ENCODE peak calls at places on chromosomes 7 and 10, in ten cellular contexts. One of them, this sample, is unnamed.

GRCh38 chr7:33251261-33251660 is 121.9 kb downstream of the BBS9 start:
- DNase-seq in HTR-8/SVneo: no peak
- DNase-seq in EL: no peak
- DNase-seq in ELR: peak; percentile 5
- DNase-seq in pancreas: no peak
- DNase-seq in H9: no peak
- DNase-seq in A549: no peak
- DNase-seq in activated CD8-positive, alpha-beta memory T cell treated with anti-CD3 and anti-CD28 coated beads for 4 hours: no peak
- DNase-seq in lung microvascular endothelial cell: no peak
- DNase-seq in fibroblast of pulmonary artery: no peak
- DNase-seq in this sample: no peak

GRCh38 chr7:104926189-104926904 is 87.7 kb upstream of the KMT2E start:
- DNase-seq in HTR-8/SVneo: no peak
- DNase-seq in fibroblast of pulmonary artery: no peak
- DNase-seq in pancreas: no peak
- DNase-seq in ELR: no peak
- DNase-seq in activated CD8-positive, alpha-beta memory T cell treated with anti-CD3 and anti-CD28 coated beads for 4 hours: no peak
- DNase-seq in H9: no peak
- DNase-seq in EL: no peak
- DNase-seq in A549: no peak
- DNase-seq in lung microvascular endothelial cell: no peak
- DNase-seq in this sample: no peak

GRCh38 chr7:92668564-92668963 is 78.4 kb upstream of the FAM133B start:
- DNase-seq in fibroblast of pulmonary artery: no peak
- DNase-seq in HTR-8/SVneo: no peak
- DNase-seq in lung microvascular endothelial cell: no peak
- DNase-seq in ELR: peak; percentile 56
- DNase-seq in EL: no peak
- DNase-seq in pancreas: no peak
- DNase-seq in H9: no peak
- DNase-seq in A549: no peak
- DNase-seq in activated CD8-positive, alpha-beta memory T cell treated with anti-CD3 and anti-CD28 coated beads for 4 hours: no peak
- DNase-seq in this sample: no peak

GRCh38 chr10:131834152-131834810 is 66.5 kb upstream of the PPP2R2D start:
- DNase-seq in lung microvascular endothelial cell: no peak
- DNase-seq in H9: no peak
- DNase-seq in A549: no peak
- DNase-seq in ELR: no peak
- DNase-seq in fibroblast of pulmonary artery: no peak
- DNase-seq in activated CD8-positive, alpha-beta memory T cell treated with anti-CD3 and anti-CD28 coated beads for 4 hours: no peak
- DNase-seq in EL: no peak
- DNase-seq in HTR-8/SVneo: no peak
- DNase-seq in pancreas: no peak
- DNase-seq in this sample: no peak

GRCh38 chr10:7634142-7634894 is 32.4 kb downstream of the ITIH5 start:
- DNase-seq in fibroblast of pulmonary artery: no peak
- DNase-seq in A549: no peak
- DNase-seq in EL: no peak
- DNase-seq in pancreas: no peak
- DNase-seq in HTR-8/SVneo: no peak
- DNase-seq in lung microvascular endothelial cell: no peak
- DNase-seq in ELR: no peak
- DNase-seq in H9: no peak
- DNase-seq in activated CD8-positive, alpha-beta memory T cell treated with anti-CD3 and anti-CD28 coated beads for 4 hours: no peak
- DNase-seq in this sample: no peak

GRCh38 chr10:90302758-90303443 is 554.9 kb downstream of the HTR7 start:
- DNase-seq in lung microvascular endothelial cell: no peak
- DNase-seq in EL: no peak
- DNase-seq in ELR: no peak
- DNase-seq in fibroblast of pulmonary artery: no peak
- DNase-seq in H9: no peak
- DNase-seq in A549: no peak
- DNase-seq in HTR-8/SVneo: no peak
- DNase-seq in pancreas: no peak
- DNase-seq in activated CD8-positive, alpha-beta memory T cell treated with anti-CD3 and anti-CD28 coated beads for 4 hours: no peak
- DNase-seq in this sample: no peak

GRCh38 chr10:118799779-118800178 is 45.0 kb upstream of the CACUL1 start:
- DNase-seq in lung microvascular endothelial cell: peak; percentile 36
- DNase-seq in A549: no peak
- DNase-seq in H9: no peak
- DNase-seq in fibroblast of pulmonary artery: peak; percentile 48
- DNase-seq in pancreas: no peak
- DNase-seq in activated CD8-positive, alpha-beta memory T cell treated with anti-CD3 and anti-CD28 coated beads for 4 hours: no peak
- DNase-seq in HTR-8/SVneo: no peak
- DNase-seq in ELR: peak; percentile 72
- DNase-seq in EL: peak; percentile 32
- DNase-seq in this sample: no peak

GRCh38 chr10:11205026-11205772 is 187.5 kb downstream of the CELF2 start:
- DNase-seq in fibroblast of pulmonary artery: no peak
- DNase-seq in lung microvascular endothelial cell: peak; percentile 3
- DNase-seq in HTR-8/SVneo: no peak
- DNase-seq in pancreas: no peak
- DNase-seq in EL: peak; percentile 6
- DNase-seq in activated CD8-positive, alpha-beta memory T cell treated with anti-CD3 and anti-CD28 coated beads for 4 hours: no peak
- DNase-seq in A549: no peak
- DNase-seq in ELR: no peak
- DNase-seq in H9: no peak
- DNase-seq in this sample: no peak

GRCh38 chr7:45203947-45204445 is 46.4 kb downstream of the RAMP3 start:
- DNase-seq in lung microvascular endothelial cell: peak; percentile 20
- DNase-seq in pancreas: no peak
- DNase-seq in H9: no peak
- DNase-seq in HTR-8/SVneo: no peak
- DNase-seq in EL: peak; percentile 44
- DNase-seq in fibroblast of pulmonary artery: peak; percentile 63
- DNase-seq in A549: no peak
- DNase-seq in ELR: peak; percentile 15
- DNase-seq in activated CD8-positive, alpha-beta memory T cell treated with anti-CD3 and anti-CD28 coated beads for 4 hours: no peak
- DNase-seq in this sample: no peak

GRCh38 chr10:94131885-94132284 is 138.2 kb downstream of the PLCE1 start:
- DNase-seq in H9: no peak
- DNase-seq in pancreas: no peak
- DNase-seq in fibroblast of pulmonary artery: peak; percentile 27
- DNase-seq in A549: no peak
- DNase-seq in HTR-8/SVneo: no peak
- DNase-seq in lung microvascular endothelial cell: no peak
- DNase-seq in ELR: peak; percentile 54
- DNase-seq in EL: peak; percentile 63
- DNase-seq in activated CD8-positive, alpha-beta memory T cell treated with anti-CD3 and anti-CD28 coated beads for 4 hours: no peak
- DNase-seq in this sample: no peak

GRCh38 chr7:42678315-42678714 is 233.6 kb downstream of the C7orf25 start:
- DNase-seq in pancreas: no peak
- DNase-seq in fibroblast of pulmonary artery: peak; percentile 79
- DNase-seq in ELR: no peak
- DNase-seq in HTR-8/SVneo: no peak
- DNase-seq in EL: no peak
- DNase-seq in lung microvascular endothelial cell: peak; percentile 54
- DNase-seq in A549: no peak
- DNase-seq in activated CD8-positive, alpha-beta memory T cell treated with anti-CD3 and anti-CD28 coated beads for 4 hours: no peak
- DNase-seq in H9: no peak
- DNase-seq in this sample: no peak

GRCh38 chr7:128878226-128879105 is 15.8 kb downstream of the ATP6V1F start:
- DNase-seq in H9: no peak
- DNase-seq in pancreas: no peak
- DNase-seq in fibroblast of pulmonary artery: no peak
- DNase-seq in A549: no peak
- DNase-seq in activated CD8-positive, alpha-beta memory T cell treated with anti-CD3 and anti-CD28 coated beads for 4 hours: no peak
- DNase-seq in ELR: no peak
- DNase-seq in lung microvascular endothelial cell: no peak
- DNase-seq in HTR-8/SVneo: no peak
- DNase-seq in EL: no peak
- DNase-seq in this sample: no peak